ENCODE peak calls at places on chromosomes 3 and 15, in four cellular contexts. X, L, Z and N are unnamed samples.
A peak's percentile ranks its signal among the peaks of the same experiment; 100 is the strongest.

GRCh38 chr3:150495149-150495548 is 51.1 kb downstream of the SERP1 start:
- DNase-seq in X (no peak), L (no peak), Z (no peak), N (no peak)

GRCh38 chr3:194075088-194075615 is 60.8 kb upstream of the HES1 start:
- DNase-seq in X (no peak), L (no peak), Z (peak; percentile 38), N (no peak)

GRCh38 chr3:34568766-34569165 is 770.3 kb downstream of the PDCD6IP start:
- DNase-seq in X (no peak), L (no peak), Z (no peak), N (no peak)

GRCh38 chr3:80734955-80735354 is 967.2 kb upstream of the ROBO1 start:
- DNase-seq in X (no peak), L (no peak), Z (no peak), N (no peak)

GRCh38 chr3:120341658-120342346 is 7.4 kb downstream of the LRRC58 start:
- DNase-seq in X (no peak), L (no peak), Z (no peak), N (no peak)

GRCh38 chr3:58560771-58561311 is 16.4 kb downstream of the FAM107A start:
- DNase-seq in X (peak; percentile 88), L (no peak), Z (peak; percentile 96), N (no peak)

GRCh38 chr15:53758412-53758811 is 1.1 kb downstream of the WDR72 start:
- DNase-seq in X (no peak), L (no peak), Z (no peak), N (no peak)

GRCh38 chr3:36763850-36764703 is at the start of gene DCLK3:
- DNase-seq in X (no peak), L (no peak), Z (no peak), N (no peak)

GRCh38 chr15:91098451-91098850 is 1.6 kb upstream of the SV2B start:
- DNase-seq in X (no peak), L (no peak), Z (no peak), N (no peak)

GRCh38 chr3:184341925-184342324 is 4.5 kb downstream of the FAM131A start:
- DNase-seq in X (no peak), L (peak; percentile 83), Z (no peak), N (no peak)

GRCh38 chr3:51371943-51372557 is 13.0 kb upstream of the MANF start:
- DNase-seq in X (peak; percentile 87), L (no peak), Z (peak; percentile 50), N (peak; percentile 34)

GRCh38 chr15:75760689-75761435 is 48.2 kb upstream of the CSPG4 start:
- DNase-seq in X (no peak), L (no peak), Z (no peak), N (no peak)

GRCh38 chr15:53414167-53414566 is 345.3 kb downstream of the WDR72 start:
- DNase-seq in X (no peak), L (no peak), Z (no peak), N (no peak)

GRCh38 chr3:136378011-136378410 is 127.9 kb downstream of the PCCB start:
- DNase-seq in X (no peak), L (no peak), Z (no peak), N (no peak)

GRCh38 chr3:25156526-25157075 is 271.5 kb upstream of the RARB start:
- DNase-seq in X (peak; percentile 71), L (no peak), Z (peak; percentile 89), N (no peak)

GRCh38 chr3:146382386-146382785 is 87.0 kb downstream of the PLSCR2 start:
- DNase-seq in X (peak; percentile 66), L (no peak), Z (no peak), N (no peak)

GRCh38 chr3:79005084-79005483 is 762.7 kb downstream of the ROBO1 start:
- DNase-seq in X (no peak), L (no peak), Z (peak; percentile 23), N (no peak)

GRCh38 chr15:68252925-68253534 is 23.5 kb upstream of the CLN6 start:
- DNase-seq in X (peak; percentile 88), L (no peak), Z (peak; percentile 69), N (no peak)

GRCh38 chr3:152524198-152525140 is 255.7 kb downstream of the MBNL1 start:
- DNase-seq in X (peak; percentile 69), L (no peak), Z (peak; percentile 16), N (no peak)

GRCh38 chr3:99644017-99644416 is 5.6 kb downstream of the COL8A1 start:
- DNase-seq in X (no peak), L (no peak), Z (no peak), N (no peak)

GRCh38 chr3:157782236-157782635 is 279.0 kb upstream of the VEPH1 start:
- DNase-seq in X (no peak), L (no peak), Z (peak; percentile 44), N (no peak)

GRCh38 chr15:44584162-44584749 is 47.3 kb downstream of the EIF3J start:
- DNase-seq in X (peak; percentile 21), L (no peak), Z (no peak), N (no peak)

GRCh38 chr3:35970793-35971192 is 331.5 kb downstream of the ARPP21 start:
- DNase-seq in X (no peak), L (no peak), Z (no peak), N (no peak)

GRCh38 chr15:36484038-36484778 is 95.2 kb upstream of the CDIN1 start:
- DNase-seq in X (peak; percentile 43), L (no peak), Z (peak; percentile 56), N (no peak)

GRCh38 chr15:76996526-76997401 is 1.8 kb downstream of the PSTPIP1 start:
- DNase-seq in X (peak; percentile 12), L (no peak), Z (peak; percentile 11), N (peak; percentile 63)

GRCh38 chr15:52159645-52160044 is 31.5 kb downstream of the GNB5 start:
- DNase-seq in X (no peak), L (no peak), Z (no peak), N (no peak)

GRCh38 chr3:41863024-41863423 is 98.9 kb downstream of the ULK4 start:
- DNase-seq in X (no peak), L (no peak), Z (no peak), N (no peak)

GRCh38 chr3:116188231-116188785 is 257.0 kb downstream of the LSAMP start:
- DNase-seq in X (peak; percentile 41), L (no peak), Z (peak; percentile 37), N (no peak)

GRCh38 chr3:141320399-141321108 is 47.8 kb upstream of the ZBTB38 start:
- DNase-seq in X (no peak), L (no peak), Z (no peak), N (no peak)

DNA sequence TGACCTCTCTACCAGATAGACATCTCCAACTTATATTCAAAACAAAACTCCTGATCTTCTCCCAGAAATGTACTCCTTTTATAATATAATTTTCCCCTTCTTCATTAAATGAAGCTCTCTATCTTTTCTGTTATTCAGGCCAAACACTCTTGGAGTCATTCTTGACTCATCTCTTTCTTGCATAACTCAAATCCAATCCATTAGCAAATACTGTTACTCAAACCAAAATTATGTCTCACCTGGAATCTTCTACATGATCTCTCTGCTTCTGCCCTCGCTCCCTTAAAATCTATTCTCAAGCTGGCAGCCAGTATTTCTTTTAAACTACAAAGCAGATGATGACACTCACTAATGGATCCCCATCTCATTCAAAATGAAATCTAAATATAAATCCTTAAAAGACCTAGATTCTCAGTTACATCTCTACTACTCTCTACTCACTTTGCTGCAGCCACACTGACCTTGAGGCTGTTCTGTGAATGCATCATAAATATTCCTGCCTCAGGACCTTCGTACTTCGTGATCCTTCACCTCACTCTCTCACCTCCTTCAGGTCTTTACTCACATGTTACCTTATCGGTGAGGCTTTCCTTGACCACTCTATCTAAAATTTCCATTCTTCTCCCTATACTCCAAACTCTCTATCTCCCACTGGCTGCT is 160.9 kb downstream of the TBC1D5 start:
- DNase-seq in X (no peak), L (no peak), Z (peak; percentile 2), N (no peak)
- TF ChIP-seq CTCF in X (no peak), L (no peak), Z (no peak), N (no peak)

GRCh38 chr3:129104498-129105079 is 17.0 kb downstream of the RAB43 start:
- DNase-seq in X (no peak), L (no peak), Z (no peak), N (no peak)

GRCh38 chr3:129106866-129107565 is 14.6 kb downstream of the RAB43 start:
- DNase-seq in X (no peak), L (no peak), Z (no peak), N (no peak)

GRCh38 chr3:129104051-129104450 is 17.6 kb downstream of the RAB43 start:
- DNase-seq in X (no peak), L (no peak), Z (no peak), N (no peak)

GRCh38 chr3:129106320-129106719 is 15.3 kb downstream of the RAB43 start:
- DNase-seq in X (no peak), L (no peak), Z (no peak), N (no peak)

DNA sequence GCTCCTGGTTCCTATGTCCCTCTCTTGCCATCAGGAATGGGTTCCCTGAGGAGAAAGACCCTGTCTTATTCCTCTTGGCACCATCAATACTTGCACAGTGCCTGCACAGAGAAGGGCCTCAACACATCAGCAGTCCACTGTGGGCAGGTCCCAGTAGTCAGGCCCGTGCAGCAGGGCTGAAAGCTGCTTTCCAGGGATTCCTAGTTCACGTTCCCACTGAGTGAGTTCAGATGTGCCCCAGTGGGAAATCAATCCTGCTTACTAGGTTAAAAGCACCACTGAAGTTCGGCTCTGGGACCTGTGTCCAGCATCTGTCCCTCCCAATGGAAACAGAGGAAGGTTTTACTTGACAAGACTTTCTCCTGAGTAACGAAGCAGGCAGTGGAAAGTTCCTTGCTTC is 15.7 kb downstream of the RAB43 start:
- DNase-seq in X (no peak), L (no peak), Z (no peak), N (no peak)
- TF ChIP-seq CTCF in X (no peak), L (no peak), Z (no peak), N (no peak)

DNA sequence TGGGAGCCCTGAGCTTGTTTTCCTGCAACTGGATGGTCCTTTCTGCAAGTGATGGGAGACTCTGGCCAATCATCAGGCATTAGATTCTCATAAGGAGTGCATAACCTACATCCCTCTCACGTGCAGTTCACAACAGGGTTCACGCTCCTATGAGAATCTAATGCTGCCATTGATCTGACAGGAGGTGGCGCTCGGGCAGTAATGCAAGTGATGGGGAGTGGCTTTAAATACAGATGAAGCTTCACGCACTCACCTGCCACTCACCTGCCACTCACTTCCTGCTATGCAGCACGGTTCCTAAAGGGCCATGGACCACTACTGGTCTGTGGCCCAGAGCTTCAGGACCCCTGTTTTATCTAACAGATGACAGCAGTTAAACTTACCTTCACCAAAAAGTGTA is 21.4 kb downstream of the CSNK1G1 start:
- DNase-seq in X (no peak), L (no peak), Z (no peak), N (no peak)
- TF ChIP-seq CTCF in X (no peak), L (no peak), Z (no peak), N (no peak)

DNA sequence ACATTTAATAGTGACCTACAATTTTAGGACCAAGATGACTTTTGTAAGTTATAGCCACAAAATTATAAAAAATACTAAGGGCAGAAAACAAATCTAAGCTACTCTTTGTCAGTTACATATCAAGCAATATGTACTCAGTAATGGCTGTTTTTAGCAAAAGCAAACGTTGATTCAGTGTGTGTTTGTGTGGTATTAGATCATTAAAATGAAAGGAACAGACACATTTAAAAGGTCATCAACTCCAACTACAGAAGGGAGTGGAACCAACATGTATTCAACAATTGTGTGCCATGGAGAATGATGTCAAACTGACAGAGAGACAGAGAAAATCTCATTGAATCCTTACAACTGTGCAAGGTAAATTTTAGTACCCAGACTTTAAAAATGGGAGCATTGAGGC is 268.8 kb upstream of the STT3B start:
- DNase-seq in X (no peak), L (no peak), Z (no peak), N (no peak)
- TF ChIP-seq CTCF in X (no peak), L (no peak), Z (no peak), N (no peak)